ENCODE peak calls at places on chromosomes 7 and 10, in five cellular contexts. N is stomach, J is uterus, M is esophagus squamous epithelium, P is left lung. V is an unnamed sample. For H3K36me3 and H3K27me3, the result is how much of the 10 kb centered on the place peaks cover.

GRCh38 chr7:5695709-5696345 is 85.6 kb downstream of the RNF216 start:
- DNase-seq in N (no peak), J (peak), M (no peak), P (no peak), V (peak)

GRCh38 chr10:11181996-11182395 is 164.3 kb downstream of the CELF2 start:
- DNase-seq in N (no peak), J (no peak), M (no peak), P (no peak), V (no peak)

GRCh38 chr7:37107047-37107446 is 341.6 kb downstream of the ELMO1 start:
- DNase-seq in N (no peak), J (no peak), M (no peak), P (no peak), V (no peak)

GRCh38 chr7:40644454-40645188 is 509.8 kb downstream of the SUGCT start:
- DNase-seq in N (no peak), J (no peak), M (no peak), P (no peak), V (no peak)

GRCh38 chr7:28133872-28134271 is 46.7 kb downstream of the JAZF1 start:
- DNase-seq in N (no peak), J (no peak), M (no peak), P (no peak), V (no peak)

GRCh38 chr10:102068216-102068615 is 3.1 kb downstream of the HPS6 start:
- DNase-seq in N (peak), J (no peak), M (no peak), P (no peak), V (no peak)

GRCh38 chr10:20682782-20683181 is 214.3 kb downstream of the NEBL start:
- DNase-seq in N (no peak), J (no peak), M (no peak), P (no peak), V (no peak)

GRCh38 chr7:100840470-100841100 is 11.9 kb upstream of the SLC12A9 start:
- DNase-seq in N (no peak), J (no peak), M (no peak), P (no peak), V (no peak)

GRCh38 chr7:44847509-44847919 is 373 bp downstream of the H2AZ2 start:
- DNase-seq in N (peak), J (peak), M (peak), P (peak), V (peak)

GRCh38 chr7:121456015-121456414 is 59.9 kb upstream of the FAM3C start:
- DNase-seq in N (no peak), J (no peak), M (no peak), P (no peak), V (no peak)

GRCh38 chr7:29866490-29866930 is 60.2 kb downstream of the WIPF3 start:
- DNase-seq in N (peak), J (no peak), M (no peak), P (peak), V (peak)

GRCh38 chr10:978826-979421 is 9.3 kb upstream of the GTPBP4 start:
- DNase-seq in N (no peak), J (no peak), M (no peak), P (no peak), V (no peak)

GRCh38 chr7:38934536-38934935 is 25.5 kb upstream of the VPS41 start:
- DNase-seq in N (no peak), J (no peak), M (no peak), P (no peak), V (no peak)

GRCh38 chr10:131946321-131946751 is 35.4 kb downstream of the BNIP3 start:
- DNase-seq in N (no peak), J (no peak), M (no peak), P (no peak), V (peak)

GRCh38 chr10:71752391-71753090 is 20.8 kb downstream of the VSIR start:
- DNase-seq in N (no peak), J (no peak), M (no peak), P (no peak), V (no peak)

GRCh38 chr10:121032460-121032859 is 181.3 kb downstream of the WDR11 start:
- DNase-seq in N (no peak), J (no peak), M (no peak), P (no peak), V (no peak)

GRCh38 chr10:100697070-100697469 is 48.3 kb upstream of the PAX2 start:
- DNase-seq in N (peak), J (no peak), M (no peak), P (no peak), V (peak)

GRCh38 chr10:28842321-28842720 is 165.0 kb downstream of the BAMBI start:
- DNase-seq in N (no peak), J (no peak), M (no peak), P (no peak), V (peak)

GRCh38 chr10:3111626-3112220 is 44.4 kb downstream of the PFKP start:
- DNase-seq in N (no peak), J (no peak), M (no peak), P (no peak), V (no peak)

GRCh38 chr10:129899564-129899862 is 64.6 kb downstream of the EBF3 start:
- DNase-seq in N (no peak), J (no peak), M (no peak), P (no peak), V (no peak)

GRCh38 chr7:30926323-30926722 is 14.7 kb downstream of the AQP1 start:
- DNase-seq in N (peak), J (peak), M (no peak), P (peak), V (no peak)

GRCh38 chr10:89404082-89404481 is 10.3 kb upstream of the IFIT5 start:
- DNase-seq in N (peak), J (no peak), M (no peak), P (peak), V (no peak)

GRCh38 chr10:58963101-58963534 is 213.3 kb upstream of the PHYHIPL start:
- DNase-seq in N (no peak), J (no peak), M (no peak), P (no peak), V (no peak)

GRCh38 chr10:86250399-86250798 is 116.2 kb downstream of the GRID1 start:
- DNase-seq in N (no peak), J (no peak), M (no peak), P (no peak), V (no peak)

GRCh38 chr7:112501958-112502503 is 21.2 kb downstream of the LSMEM1 start:
- DNase-seq in N (no peak), J (no peak), M (no peak), P (no peak), V (no peak)

GRCh38 chr7:152760384-152761115 is 998 bp downstream of the ACTR3B start:
- DNase-seq in N (no peak), J (no peak), M (no peak), P (no peak), V (no peak)

GRCh38 chr7:37259381-37259821 is 189.3 kb downstream of the ELMO1 start:
- DNase-seq in N (no peak), J (no peak), M (no peak), P (no peak), V (no peak)

GRCh38 chr7:23712368-23713284 is 2.6 kb downstream of the STK31 start:
- DNase-seq in N (no peak), J (no peak), M (no peak), P (no peak), V (peak)

GRCh38 chr7:55325371-55325792 is 39.8 kb upstream of the LANCL2 start:
- DNase-seq in N (peak), J (no peak), M (no peak), P (no peak), V (peak)

GRCh38 chr7:77425151-77426051 is 9.3 kb upstream of the GSAP start:
- DNase-seq in N (no peak), J (no peak), M (no peak), P (no peak), V (peak)

GRCh38 chr7:18648849-18649758 is 153.6 kb downstream of the HDAC9 start:
- DNase-seq in N (no peak), J (no peak), M (no peak), P (no peak), V (no peak)

GRCh38 chr10:30058111-30058510 is 1.3 kb downstream of the JCAD start:
- DNase-seq in N (no peak), J (peak), M (no peak), P (no peak), V (no peak)

GRCh38 chr7:87564290-87564963 is 36.3 kb downstream of the ABCB1 start:
- DNase-seq in N (peak), J (no peak), M (no peak), P (peak), V (no peak)

GRCh38 chr7:101681170-101682007 is 52.3 kb upstream of the MYL10 start:
- DNase-seq in N (peak), J (peak), M (no peak), P (peak), V (peak)

GRCh38 chr7:2729043-2729892 is 41.3 kb downstream of the AMZ1 start:
- DNase-seq in N (peak), J (peak), M (no peak), P (peak), V (no peak)

GRCh38 chr7:36979810-36980248 is 255.5 kb upstream of the AOAH start:
- DNase-seq in N (no peak), J (peak), M (no peak), P (no peak), V (no peak)

GRCh38 chr7:138559448-138559847 is 99.4 kb downstream of the TRIM24 start:
- DNase-seq in N (no peak), J (no peak), M (no peak), P (no peak), V (no peak)

GRCh38 chr7:138553805-138554204 is 93.7 kb downstream of the TRIM24 start:
- DNase-seq in N (no peak), J (no peak), M (no peak), P (no peak), V (no peak)

GRCh38 chr7:138554674-138555073 is 94.6 kb downstream of the TRIM24 start:
- DNase-seq in N (no peak), J (no peak), M (no peak), P (no peak), V (no peak)

GRCh38 chr7:138555684-138556083 is 95.6 kb downstream of the TRIM24 start:
- DNase-seq in N (no peak), J (no peak), M (no peak), P (no peak), V (no peak)

DNA sequence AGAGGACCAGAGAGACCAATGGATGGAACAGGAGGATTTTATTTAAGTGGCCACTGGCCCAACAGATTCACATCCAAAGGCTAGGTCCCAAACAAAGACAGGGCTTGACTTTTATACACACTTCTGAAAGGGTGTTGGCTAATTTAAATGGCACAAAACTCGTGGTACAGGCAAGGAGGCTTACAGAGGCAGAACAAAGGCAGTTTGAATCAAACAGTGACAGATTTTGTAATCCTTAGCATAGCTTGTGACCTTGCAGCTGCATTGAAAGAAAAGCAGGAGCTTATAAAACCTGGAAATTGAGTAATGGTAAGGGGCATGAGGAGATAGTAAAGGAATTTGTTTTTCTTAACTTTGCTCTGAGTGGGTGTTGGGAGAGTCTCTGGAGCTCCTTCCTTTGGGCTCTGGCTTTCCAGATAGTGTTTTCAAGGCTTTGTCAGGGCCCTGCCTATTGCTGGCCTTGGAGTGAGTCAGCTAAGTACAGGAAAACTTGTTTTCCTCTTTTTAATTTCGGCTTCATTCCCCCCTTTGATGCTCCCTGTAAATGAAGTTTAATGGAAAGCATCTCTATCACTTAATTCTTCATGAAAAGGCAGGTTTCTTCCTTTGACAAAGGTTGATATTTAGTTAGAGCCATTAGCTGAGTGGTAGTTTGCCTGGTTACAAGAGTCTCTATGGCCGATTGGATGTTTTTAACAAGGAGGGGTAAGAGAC is 96.9 kb downstream of the TRIM24 start:
- DNase-seq in N (no peak), J (no peak), M (no peak), P (no peak), V (no peak)
- H3K36me3 ChIP-seq in N (half or more), J (under half), M (half or more), P (under half), V (under half)

GRCh38 chr10:117165557-117166419 is 27.7 kb upstream of the VAX1 start:
- DNase-seq in N (no peak), J (no peak), M (no peak), P (no peak), V (peak)

GRCh38 chr10:117163061-117163953 is 25.2 kb upstream of the VAX1 start:
- DNase-seq in N (no peak), J (no peak), M (no peak), P (no peak), V (no peak)

GRCh38 chr10:117164878-117165556 is 26.9 kb upstream of the VAX1 start:
- DNase-seq in N (no peak), J (no peak), M (no peak), P (no peak), V (no peak)

GRCh38 chr10:117162093-117163021 is 24.3 kb upstream of the VAX1 start:
- DNase-seq in N (no peak), J (no peak), M (no peak), P (no peak), V (no peak)

DNA sequence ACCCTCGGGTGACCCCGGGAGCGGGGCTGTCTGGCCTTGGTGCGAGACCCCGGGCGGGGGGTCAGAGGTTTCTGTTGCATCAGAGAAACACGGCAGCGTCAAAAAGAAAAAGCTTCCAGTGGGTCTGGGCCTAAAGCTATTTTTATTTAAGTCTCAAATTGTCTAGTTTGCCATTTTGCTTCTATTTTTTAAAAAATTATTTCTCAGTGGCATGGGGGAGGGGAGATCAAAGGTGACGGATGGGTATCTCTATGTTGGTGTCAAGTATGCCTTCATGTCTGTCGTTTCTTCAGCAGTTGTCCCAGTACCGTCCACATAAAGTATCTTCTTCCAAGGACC is 25.9 kb upstream of the VAX1 start:
- DNase-seq in N (no peak), J (no peak), M (no peak), P (no peak), V (no peak)
- H3K27me3 ChIP-seq in N (half or more), J (under half), M (half or more), P (half or more), V (half or more)

DNA sequence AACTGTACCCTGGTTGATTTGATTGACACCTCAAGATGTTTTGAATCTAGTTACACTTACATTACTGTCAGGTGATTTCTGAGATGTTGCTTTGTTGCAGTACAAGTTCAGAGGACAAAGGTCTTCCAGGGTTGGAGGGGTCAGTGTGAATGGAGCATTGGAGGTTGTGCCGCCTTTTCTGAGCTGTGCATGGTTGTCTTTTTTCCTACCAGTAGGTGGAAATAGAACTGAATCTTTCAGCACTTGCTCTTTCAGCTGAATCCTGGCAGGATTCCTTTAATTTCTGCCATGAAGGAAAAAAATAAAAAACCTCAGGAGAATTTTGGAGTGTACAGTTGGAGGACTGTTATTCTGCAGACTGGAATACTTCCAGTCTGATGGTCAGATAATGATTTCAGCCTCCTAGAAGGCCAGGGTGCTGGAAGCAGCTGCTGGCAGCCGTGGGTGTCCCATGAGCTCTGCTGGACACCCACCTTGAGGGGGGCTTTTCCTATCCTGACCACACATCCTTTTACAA is 82.7 kb downstream of the PLCE1 start:
- DNase-seq in N (no peak), J (no peak), M (no peak), P (no peak), V (peak)
- TF ChIP-seq CTCF in N (no peak), J (peak), M (no peak), P (no peak), V (peak)

GRCh38 chr10:62619409-62619730 is 185.2 kb upstream of the ADO start:
- DNase-seq in N (no peak), J (no peak), M (no peak), P (no peak), V (no peak)
- H3K36me3 ChIP-seq in N (under half), J (under half), M (under half), P (under half), V (under half)